ENCODE peak calls at places on chromosomes 16 and 17, in four cellular contexts. One of them, this sample, is unnamed.

GRCh38 chr16:47470211-47470610 is 9.1 kb downstream of the PHKB start:
- DNase-seq in K562: no peak
- DNase-seq in HepG2: no peak
- DNase-seq in GM12878: no peak
- DNase-seq in this sample: no peak

GRCh38 chr16:11126389-11127072 is 129.5 kb downstream of the SOCS1 start:
- DNase-seq in HepG2: no peak
- DNase-seq in GM12878: no peak
- DNase-seq in K562: peak; percentile 57
- DNase-seq in this sample: no peak

GRCh38 chr16:86751081-86752030 is 173.0 kb downstream of the FOXL1 start:
- DNase-seq in GM12878: no peak
- DNase-seq in HepG2: no peak
- DNase-seq in K562: no peak
- DNase-seq in this sample: no peak

GRCh38 chr16:4067262-4068001 is 48.8 kb downstream of the ADCY9 start:
- DNase-seq in GM12878: no peak
- DNase-seq in HepG2: peak; percentile 15
- DNase-seq in K562: no peak
- DNase-seq in this sample: no peak

GRCh38 chr16:73214825-73215481 is 167.0 kb upstream of the ZFHX3 start:
- DNase-seq in HepG2: no peak
- DNase-seq in K562: no peak
- DNase-seq in GM12878: no peak
- DNase-seq in this sample: no peak

GRCh38 chr17:10631048-10631700 is 25.9 kb downstream of the MYH3 start:
- DNase-seq in K562: peak; percentile 44
- DNase-seq in HepG2: no peak
- DNase-seq in GM12878: no peak
- DNase-seq in this sample: peak; percentile 69

GRCh38 chr17:48254896-48255295 is 147.3 kb downstream of the SNX11 start:
- DNase-seq in HepG2: no peak
- DNase-seq in GM12878: no peak
- DNase-seq in K562: peak; percentile 76
- DNase-seq in this sample: no peak

GRCh38 chr17:75367312-75367711 is 38.2 kb downstream of the GRB2 start:
- DNase-seq in GM12878: no peak
- DNase-seq in HepG2: no peak
- DNase-seq in K562: peak; percentile 45
- DNase-seq in this sample: no peak

GRCh38 chr17:73639322-73639721 is 4.9 kb downstream of the SDK2 start:
- DNase-seq in K562: no peak
- DNase-seq in GM12878: no peak
- DNase-seq in HepG2: no peak
- DNase-seq in this sample: no peak

DNA sequence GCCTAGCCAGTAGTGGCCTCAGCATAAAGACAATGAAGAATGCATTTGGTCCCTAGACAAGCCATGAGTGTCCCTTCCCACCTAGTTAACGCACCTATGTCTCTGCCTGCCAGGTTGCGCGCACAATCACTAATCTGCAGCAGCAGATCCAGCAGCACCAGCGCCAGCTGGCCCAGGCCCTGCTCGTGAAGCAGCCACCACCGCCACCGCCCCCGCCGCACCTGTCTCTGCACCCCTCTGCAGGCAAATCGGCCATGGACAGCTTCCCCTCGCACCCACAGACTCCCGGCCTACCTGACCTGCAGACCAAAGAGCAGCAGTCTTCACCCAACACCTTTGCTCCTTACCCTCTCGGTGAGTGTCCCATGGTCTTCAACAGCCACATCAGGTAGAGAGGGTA is 41.8 kb downstream of the TMC6 start:
- DNase-seq in HepG2: no peak
- DNase-seq in K562: no peak
- DNase-seq in GM12878: no peak
- DNase-seq in this sample: no peak
- TF ChIP-seq CTCF in HepG2: no peak
- TF ChIP-seq CTCF in K562: no peak
- TF ChIP-seq CTCF in GM12878: no peak
- TF ChIP-seq CTCF in this sample: no peak

DNA sequence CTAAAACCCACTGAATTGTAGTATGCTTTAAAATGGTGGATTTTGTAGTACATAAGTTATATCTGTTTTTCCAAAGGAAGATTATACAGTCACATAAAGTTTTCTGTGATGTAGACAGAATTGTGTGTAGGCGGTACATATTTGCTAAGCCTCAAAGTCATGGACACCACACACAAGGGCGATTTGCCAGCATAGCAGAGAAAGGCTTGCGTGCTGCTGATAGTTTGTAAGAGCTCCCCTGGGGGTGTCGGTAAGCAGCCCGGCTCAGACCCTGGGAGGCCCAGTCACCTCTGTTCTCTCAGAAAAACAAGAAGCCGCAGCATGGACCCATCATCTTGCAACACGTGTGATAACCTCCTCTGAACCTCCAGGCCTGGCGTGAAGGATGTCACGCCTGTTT is 38.3 kb upstream of the AKTIP start:
- DNase-seq in HepG2: no peak
- DNase-seq in GM12878: no peak
- DNase-seq in K562: no peak
- DNase-seq in this sample: no peak
- TF ChIP-seq ETV6 in HepG2: no peak
- TF ChIP-seq ETV6 in GM12878: no peak
- TF ChIP-seq ETV6 in K562: no peak
- TF ChIP-seq ETV6 in this sample: no peak

GRCh38 chr17:63433746-63434591 is 12.1 kb downstream of the CYB561 start:
- DNase-seq in K562: peak; percentile 33
- DNase-seq in GM12878: no peak
- DNase-seq in HepG2: no peak
- DNase-seq in this sample: no peak

GRCh38 chr17:63437287-63438091 is 8.6 kb downstream of the CYB561 start:
- DNase-seq in K562: peak; percentile 63
- DNase-seq in HepG2: no peak
- DNase-seq in GM12878: no peak
- DNase-seq in this sample: no peak

GRCh38 chr17:63435681-63436522 is 10.2 kb downstream of the CYB561 start:
- DNase-seq in GM12878: no peak
- DNase-seq in K562: no peak
- DNase-seq in HepG2: no peak
- DNase-seq in this sample: peak; percentile 69

GRCh38 chr17:63436523-63437110 is 9.5 kb downstream of the CYB561 start:
- DNase-seq in K562: peak; percentile 47
- DNase-seq in GM12878: no peak
- DNase-seq in HepG2: no peak
- DNase-seq in this sample: peak; percentile 60

DNA sequence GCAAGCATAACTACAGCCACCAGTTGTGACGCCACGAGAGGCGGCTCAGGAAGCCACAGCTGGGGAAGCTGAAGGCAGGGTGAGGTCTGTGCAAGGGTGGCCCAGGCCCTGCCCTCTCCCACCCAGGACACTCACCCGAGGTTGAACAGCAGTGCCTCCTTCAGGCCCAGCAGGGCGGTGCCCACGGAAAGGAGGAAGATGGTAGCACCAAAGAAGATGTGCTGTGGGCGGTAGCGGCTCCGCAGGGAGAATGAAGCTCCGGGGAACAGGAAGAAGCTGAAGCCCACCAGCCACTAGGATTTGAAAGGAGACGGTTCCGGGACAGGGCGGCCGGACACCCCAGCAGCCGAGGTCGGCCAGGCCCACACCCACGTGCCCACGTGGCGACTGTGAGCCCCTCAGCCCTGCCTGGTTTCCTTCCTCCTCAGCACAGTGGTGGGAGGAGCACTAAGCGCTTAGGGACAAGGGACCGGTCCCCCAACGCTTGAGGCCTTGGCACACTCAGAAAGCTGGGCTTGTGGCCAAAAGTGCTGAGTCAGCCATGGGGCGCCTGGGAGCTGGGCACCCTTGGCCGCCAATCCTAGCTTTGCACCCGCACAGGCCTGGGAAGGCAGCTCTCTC is 11.0 kb downstream of the CYB561 start:
- DNase-seq in K562: no peak
- DNase-seq in GM12878: no peak
- DNase-seq in HepG2: no peak
- DNase-seq in this sample: peak; percentile 43
- TF ChIP-seq CTCF in K562: peak; percentile 34
- TF ChIP-seq CTCF in GM12878: no peak
- TF ChIP-seq CTCF in HepG2: peak; percentile 24
- TF ChIP-seq CTCF in this sample: peak; percentile 19

GRCh38 chr16:81713295-81713772 is 65.8 kb upstream of the PLCG2 start:
- DNase-seq in K562: peak; percentile 18
- DNase-seq in GM12878: no peak
- DNase-seq in HepG2: no peak
- DNase-seq in this sample: no peak

GRCh38 chr16:81712681-81713080 is 66.4 kb upstream of the PLCG2 start:
- DNase-seq in HepG2: no peak
- DNase-seq in K562: no peak
- DNase-seq in GM12878: no peak
- DNase-seq in this sample: no peak

GRCh38 chr16:81710596-81710995 is 68.5 kb upstream of the PLCG2 start:
- DNase-seq in HepG2: no peak
- DNase-seq in GM12878: no peak
- DNase-seq in K562: no peak
- DNase-seq in this sample: no peak

GRCh38 chr16:81713796-81714195 is 65.3 kb upstream of the PLCG2 start:
- DNase-seq in HepG2: no peak
- DNase-seq in GM12878: no peak
- DNase-seq in K562: no peak
- DNase-seq in this sample: no peak

DNA sequence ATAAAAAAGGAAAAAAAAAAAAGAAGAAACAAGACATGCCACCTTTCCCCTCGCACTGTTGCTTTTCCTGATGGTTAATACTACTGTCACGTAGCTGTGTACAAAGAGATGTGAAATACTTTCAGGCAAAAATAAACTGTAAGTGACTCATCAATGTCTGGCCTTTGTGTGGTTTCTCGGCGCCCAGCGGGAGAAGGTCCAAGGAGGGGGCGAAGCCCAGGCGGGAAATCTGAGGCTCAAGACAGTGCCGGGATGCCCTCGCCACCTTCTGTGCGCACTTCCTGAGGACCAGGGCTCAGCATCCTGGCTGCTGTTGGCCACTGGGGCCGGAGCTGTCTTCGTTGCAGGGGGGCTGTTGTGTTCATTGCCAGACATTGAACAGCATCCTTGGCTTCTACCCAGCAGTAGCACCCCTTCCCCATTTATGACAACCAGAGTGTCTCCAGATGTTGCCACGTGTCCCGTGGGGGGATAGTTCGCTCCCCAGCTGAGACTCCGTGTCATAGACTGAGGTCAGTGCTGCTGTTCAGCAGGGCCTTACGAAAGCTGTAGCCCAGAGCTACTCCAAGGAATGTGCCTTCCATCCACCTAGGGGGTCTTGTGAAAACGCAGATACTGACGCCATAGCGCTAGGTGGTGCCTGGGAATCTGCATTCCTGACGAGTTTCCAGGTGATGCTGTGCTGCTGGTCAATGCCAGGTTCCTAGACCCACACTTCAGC is 67.3 kb upstream of the PLCG2 start:
- DNase-seq in HepG2: no peak
- DNase-seq in GM12878: no peak
- DNase-seq in K562: peak; percentile 45
- DNase-seq in this sample: peak; percentile 49
- TF ChIP-seq ETV6 in HepG2: no peak
- TF ChIP-seq ETV6 in GM12878: no peak
- TF ChIP-seq ETV6 in K562: no peak
- TF ChIP-seq ETV6 in this sample: no peak

GRCh38 chr16:14307059-14307531 is 236.0 kb downstream of the MRTFB start:
- DNase-seq in GM12878: no peak
- DNase-seq in HepG2: no peak
- DNase-seq in K562: peak; percentile 41
- DNase-seq in this sample: peak; percentile 22
- TF ChIP-seq CTCF in GM12878: peak; percentile 31
- TF ChIP-seq CTCF in HepG2: peak; percentile 46
- TF ChIP-seq CTCF in K562: no peak
- TF ChIP-seq CTCF in this sample: no peak

This sample was measured in WTC11.